ENCODE peak calls at places on chromosomes 7 and 10, in five cellular contexts. F is stomach, W is cardiac muscle cell, Y is IMR-90, A is tibial nerve. G is an unnamed sample. For H3K4me1, the result is how much of the 10 kb centered on the place peaks cover.

GRCh38 chr10:6753644-6754043 is 173.6 kb upstream of the PRKCQ start:
- DNase-seq in F (no peak), W (no peak), Y (no peak), A (no peak), G (no peak)

GRCh38 chr7:142455392-142455791 is 197.5 kb upstream of the PRSS58 start:
- DNase-seq in F (no peak), W (peak), Y (no peak), A (no peak), G (no peak)

GRCh38 chr7:110835209-110835608 is 255.7 kb upstream of the LRRN3 start:
- DNase-seq in F (no peak), W (no peak), Y (no peak), A (no peak), G (no peak)

GRCh38 chr10:89025453-89025852 is 34.9 kb downstream of the FAS start:
- DNase-seq in F (no peak), W (no peak), Y (no peak), A (no peak), G (no peak)

GRCh38 chr10:30870926-30871325 is 160.7 kb downstream of the ZNF438 start:
- DNase-seq in F (no peak), W (peak), Y (no peak), A (no peak), G (no peak)

GRCh38 chr7:119562839-119563238 is 710.1 kb upstream of the KCND2 start:
- DNase-seq in F (no peak), W (no peak), Y (no peak), A (no peak), G (no peak)

GRCh38 chr10:99236627-99237309 is 1.1 kb upstream of the HPSE2 start:
- DNase-seq in F (no peak), W (no peak), Y (no peak), A (no peak), G (no peak)

GRCh38 chr10:78505657-78506056 is 472.0 kb downstream of the RPS24 start:
- DNase-seq in F (no peak), W (no peak), Y (peak), A (no peak), G (no peak)

GRCh38 chr7:76296743-76297740 is 5.4 kb upstream of the HSPB1 start:
- DNase-seq in F (peak), W (peak), Y (peak), A (peak), G (peak)

GRCh38 chr10:72932259-72933015 is 22.2 kb downstream of the PLA2G12B start:
- DNase-seq in F (no peak), W (no peak), Y (peak), A (no peak), G (no peak)

GRCh38 chr7:95324396-95324795 is at the start of gene PON1:
- DNase-seq in F (no peak), W (no peak), Y (no peak), A (no peak), G (peak)

GRCh38 chr10:62390497-62391176 is 16.5 kb downstream of the ZNF365 start:
- DNase-seq in F (no peak), W (no peak), Y (peak), A (no peak), G (no peak)

GRCh38 chr7:93172683-93173082 is 24.5 kb upstream of the SAMD9L start:
- DNase-seq in F (no peak), W (no peak), Y (no peak), A (no peak), G (no peak)

GRCh38 chr7:101820703-101821102 is 3.3 kb downstream of the CUX1 start:
- DNase-seq in F (no peak), W (no peak), Y (no peak), A (no peak), G (no peak)
- H3K4me1 ChIP-seq in F (under half), W (under half), Y (under half), A (under half), G (under half)

GRCh38 chr10:35986756-35987467 is 344.8 kb upstream of the FZD8 start:
- DNase-seq in F (no peak), W (no peak), Y (no peak), A (no peak), G (no peak)
- H3K4me3 ChIP-seq in F (no peak), W (no peak), Y (no peak), A (no peak), G (no peak)

GRCh38 chr10:21249435-21249834 is 276.0 kb downstream of the SKIDA1 start:
- DNase-seq in F (no peak), W (no peak), Y (no peak), A (no peak), G (no peak)
- H3K27ac ChIP-seq in F (no peak), W (no peak), Y (no peak), A (no peak), G (no peak)

GRCh38 chr10:8052970-8053445 is 1.5 kb upstream of the GATA3 start:
- DNase-seq in F (no peak), W (no peak), Y (no peak), A (no peak), G (no peak)

GRCh38 chr10:8052344-8052969 is 2.0 kb upstream of the GATA3 start:
- DNase-seq in F (no peak), W (no peak), Y (no peak), A (no peak), G (no peak)

GRCh38 chr10:8051109-8051781 is 3.2 kb upstream of the GATA3 start:
- DNase-seq in F (no peak), W (no peak), Y (no peak), A (no peak), G (no peak)

GRCh38 chr10:8050561-8051108 is 3.9 kb upstream of the GATA3 start:
- DNase-seq in F (peak), W (peak), Y (peak), A (no peak), G (no peak)

GRCh38 chr10:8051851-8052257 is 2.6 kb upstream of the GATA3 start:
- DNase-seq in F (no peak), W (no peak), Y (no peak), A (no peak), G (no peak)
- H3K4me1 ChIP-seq in F (half or more), W (under half), Y (under half), A (half or more), G (under half)

GRCh38 chr7:39355664-39356063 is 210.5 kb upstream of the YAE1 start:
- DNase-seq in F (no peak), W (no peak), Y (no peak), A (no peak), G (no peak)
- H3K4me3 ChIP-seq in F (no peak), W (no peak), Y (no peak), A (no peak), G (no peak)

DNA sequence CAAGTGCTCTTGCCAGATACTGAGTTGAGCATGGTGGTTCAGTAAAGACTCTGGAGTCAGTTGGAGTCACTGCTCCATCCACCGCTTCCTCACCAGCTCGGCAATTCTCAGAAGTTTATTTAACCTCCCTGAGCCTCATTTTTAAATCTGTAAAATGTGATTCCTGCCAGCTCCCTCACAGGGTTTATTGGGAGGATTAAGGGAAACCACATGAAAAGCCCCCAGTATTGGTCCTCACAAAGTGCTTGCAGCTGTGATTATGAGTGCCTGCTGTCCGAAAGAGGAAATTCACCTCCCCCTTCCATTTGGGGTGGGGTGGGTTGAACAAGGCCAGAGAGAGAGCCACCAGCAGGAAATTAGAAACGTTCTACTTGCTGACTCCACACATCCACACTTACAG is 99.0 kb downstream of the AOAH start:
- DNase-seq in F (no peak), W (no peak), Y (no peak), A (no peak), G (no peak)
- H3K27ac ChIP-seq in F (no peak), W (no peak), Y (no peak), A (no peak), G (no peak)